ENCODE peak calls at places on chromosomes 7 and 10, in six cellular contexts. K is stomach, F is colonic mucosa, Z is progenitor cell of endocrine pancreas, T is mucosa of descending colon, L is bronchial epithelial cell. C is an unnamed sample.
A peak's percentile ranks its signal among the peaks of the same experiment; 100 is the strongest.

GRCh38 chr10:111114931-111115500 is 38.2 kb downstream of the ADRA2A start:
- DNase-seq in Z (no peak), L (no peak), K (no peak), F (no peak), T (no peak), C (no peak)

GRCh38 chr7:83267141-83267631 is 104.5 kb upstream of the PCLO start:
- DNase-seq in Z (no peak), L (no peak), T (no peak), K (no peak), F (no peak), C (no peak)

GRCh38 chr7:70583965-70584883 is 547.7 kb upstream of the GALNT17 start:
- DNase-seq in T (no peak), L (no peak), F (no peak), K (peak; percentile 38), Z (no peak), C (no peak)

GRCh38 chr10:29535012-29535777 is 99.6 kb downstream of the SVIL start:
- DNase-seq in F (peak; percentile 88), K (peak; percentile 69), Z (peak; percentile 51), T (peak; percentile 85), L (peak; percentile 44), C (peak; percentile 88)

GRCh38 chr7:90931996-90932912 is 332.0 kb upstream of the FZD1 start:
- DNase-seq in K (no peak), F (no peak), T (no peak), Z (no peak), L (no peak), C (no peak)

GRCh38 chr7:50751136-50751535 is 31.6 kb downstream of the GRB10 start:
- DNase-seq in K (no peak), T (no peak), Z (no peak), F (no peak), L (no peak), C (no peak)

GRCh38 chr10:31030216-31030615 is 1.4 kb downstream of the ZNF438 start:
- DNase-seq in K (no peak), L (peak; percentile 49), Z (no peak), F (no peak), T (no peak), C (no peak)

GRCh38 chr7:159197066-159197975 is 52.7 kb upstream of the VIPR2 start:
- DNase-seq in T (no peak), Z (no peak), F (peak; percentile 43), L (peak; percentile 10), K (no peak), C (no peak)

GRCh38 chr7:131203291-131203976 is 124.2 kb upstream of the MKLN1 start:
- DNase-seq in Z (no peak), L (no peak), F (no peak), K (no peak), T (no peak), C (no peak)

GRCh38 chr10:51113007-51113406 is 38.7 kb downstream of the PRKG1 start:
- DNase-seq in K (no peak), L (no peak), Z (no peak), F (no peak), T (no peak), C (no peak)

GRCh38 chr7:434891-435486 is 84.7 kb downstream of the PDGFA start:
- DNase-seq in F (peak; percentile 50), L (no peak), K (no peak), T (peak; percentile 65), Z (peak; percentile 41), C (no peak)

GRCh38 chr7:54180796-54181195 is 361.4 kb upstream of the VSTM2A start:
- DNase-seq in Z (no peak), F (no peak), L (peak; percentile 27), K (no peak), T (no peak), C (no peak)

GRCh38 chr7:12322287-12322902 is 81.3 kb downstream of the VWDE start:
- DNase-seq in T (no peak), Z (no peak), F (no peak), K (no peak), L (peak; percentile 38), C (no peak)

GRCh38 chr7:116782177-116782711 is 80.1 kb upstream of the CAPZA2 start:
- DNase-seq in T (no peak), K (no peak), L (peak; percentile 87), F (no peak), Z (no peak), C (no peak)

GRCh38 chr10:96664563-96664962 is 55.8 kb downstream of the PIK3AP1 start:
- DNase-seq in Z (no peak), F (no peak), T (no peak), K (no peak), L (no peak), C (no peak)

GRCh38 chr10:114685456-114685855 is 27.4 kb upstream of the ABLIM1 start:
- DNase-seq in T (no peak), F (no peak), Z (no peak), L (no peak), K (no peak), C (no peak)

GRCh38 chr7:41972270-41972669 is 264.7 kb downstream of the GLI3 start:
- DNase-seq in F (no peak), K (no peak), Z (no peak), T (no peak), L (no peak), C (no peak)

GRCh38 chr10:71649631-71650030 is 69.9 kb downstream of the C10orf105 start:
- DNase-seq in F (no peak), Z (no peak), L (peak; percentile 11), T (no peak), K (no peak), C (no peak)

GRCh38 chr7:105691029-105691691 is 109.9 kb upstream of the EFCAB10 start:
- DNase-seq in Z (no peak), L (no peak), K (no peak), F (no peak), T (no peak), C (no peak)

GRCh38 chr7:114985316-114985715 is 63.4 kb downstream of the MDFIC start:
- DNase-seq in T (no peak), Z (no peak), F (no peak), L (no peak), K (no peak), C (no peak)

GRCh38 chr7:114988755-114989154 is 66.9 kb downstream of the MDFIC start:
- DNase-seq in L (peak; percentile 49), K (no peak), T (peak; percentile 32), Z (no peak), F (no peak), C (no peak)

GRCh38 chr7:114986805-114987204 is 64.9 kb downstream of the MDFIC start:
- DNase-seq in L (no peak), T (no peak), Z (no peak), K (no peak), F (no peak), C (no peak)

GRCh38 chr7:114988035-114988434 is 66.1 kb downstream of the MDFIC start:
- DNase-seq in L (no peak), F (no peak), Z (no peak), T (no peak), K (no peak), C (no peak)

DNA sequence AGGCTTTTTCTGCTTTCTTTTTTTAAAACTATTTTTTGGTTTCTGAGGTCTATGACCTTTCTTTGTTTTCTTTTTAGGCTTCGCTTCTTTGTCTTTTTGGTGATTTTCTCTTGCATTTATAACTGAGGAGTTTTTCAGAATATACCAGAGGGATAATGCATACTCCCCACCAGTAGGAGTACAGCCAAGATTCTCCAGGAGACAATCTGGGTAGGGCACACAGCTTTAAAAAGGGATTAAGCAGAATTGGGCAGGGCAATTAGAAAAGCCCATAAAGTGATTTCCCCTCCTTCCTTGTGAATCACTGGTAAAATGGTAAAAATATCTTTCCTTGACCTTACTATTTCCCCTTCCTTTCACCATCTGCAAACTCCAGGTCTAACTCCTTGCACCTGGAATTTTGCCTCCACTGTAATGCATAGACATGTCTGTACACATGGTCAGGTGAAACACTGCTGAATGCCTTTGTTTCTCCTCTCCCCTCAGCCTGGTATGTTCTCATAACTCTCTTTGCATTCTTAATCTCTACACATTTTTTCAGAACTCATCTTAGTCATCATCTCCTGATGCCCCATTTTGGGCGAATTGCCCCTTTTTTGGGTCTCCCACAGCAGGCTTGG is 64.4 kb downstream of the MDFIC start:
- DNase-seq in L (peak; percentile 46), F (no peak), K (no peak), T (no peak), Z (no peak), C (no peak)
- TF ChIP-seq CTCF in L (no peak), F (no peak), K (no peak), T (no peak), Z (no peak), C (no peak)

GRCh38 chr10:80161321-80162084 is 29.0 kb downstream of the PLAC9 start:
- DNase-seq in L (no peak), T (no peak), K (no peak), F (no peak), Z (no peak), C (no peak)
- TF ChIP-seq CTCF in L (no peak), T (no peak), K (no peak), F (no peak), Z (peak; percentile 52), C (peak; percentile 37)

DNA sequence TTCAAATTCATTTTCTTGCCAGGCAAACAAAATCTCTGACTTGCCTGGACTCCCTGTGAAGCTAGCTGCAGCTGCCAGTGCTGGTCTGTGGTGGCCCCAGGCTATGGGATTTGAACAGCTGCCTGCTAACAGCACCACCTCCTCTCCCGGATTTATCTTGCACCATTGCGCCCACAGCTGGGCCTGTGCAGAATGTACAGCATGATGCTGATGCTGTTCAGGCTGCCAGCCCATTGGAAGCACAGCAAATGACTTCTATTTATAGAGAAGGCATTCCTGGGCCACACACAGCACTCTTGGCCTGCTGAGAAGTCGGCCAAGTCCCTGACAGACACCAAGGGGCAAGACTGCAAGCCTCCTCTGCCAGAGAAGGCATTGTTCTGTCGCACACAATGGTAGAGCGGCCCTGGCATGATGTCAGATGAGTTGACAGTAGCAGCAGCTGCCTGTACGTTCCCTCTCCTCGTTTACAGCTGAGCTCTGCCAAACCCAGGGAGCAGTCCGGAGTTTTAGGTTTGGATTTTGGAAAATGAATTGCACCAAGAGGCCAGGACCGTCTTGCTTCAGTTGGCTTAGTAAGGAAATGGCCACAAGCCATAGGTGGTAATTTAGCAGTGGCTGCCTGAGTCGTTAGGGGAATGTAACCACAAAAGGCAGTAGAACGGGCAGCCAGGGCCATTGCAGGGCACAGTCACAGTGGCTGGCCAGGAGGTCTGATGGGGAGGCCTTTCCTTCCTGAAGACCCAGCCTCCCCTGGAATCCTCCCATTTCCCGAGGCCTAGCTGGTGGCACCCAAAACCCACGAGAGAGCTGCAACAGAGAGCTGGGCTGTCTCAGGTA is 38.5 kb downstream of the MTURN start:
- DNase-seq in F (peak; percentile 45), T (no peak), L (peak; percentile 99), K (peak; percentile 46), Z (no peak), C (peak; percentile 98)
- TF ChIP-seq CTCF in F (no peak), T (no peak), L (peak; percentile 72), K (no peak), Z (no peak), C (peak; percentile 64)

DNA sequence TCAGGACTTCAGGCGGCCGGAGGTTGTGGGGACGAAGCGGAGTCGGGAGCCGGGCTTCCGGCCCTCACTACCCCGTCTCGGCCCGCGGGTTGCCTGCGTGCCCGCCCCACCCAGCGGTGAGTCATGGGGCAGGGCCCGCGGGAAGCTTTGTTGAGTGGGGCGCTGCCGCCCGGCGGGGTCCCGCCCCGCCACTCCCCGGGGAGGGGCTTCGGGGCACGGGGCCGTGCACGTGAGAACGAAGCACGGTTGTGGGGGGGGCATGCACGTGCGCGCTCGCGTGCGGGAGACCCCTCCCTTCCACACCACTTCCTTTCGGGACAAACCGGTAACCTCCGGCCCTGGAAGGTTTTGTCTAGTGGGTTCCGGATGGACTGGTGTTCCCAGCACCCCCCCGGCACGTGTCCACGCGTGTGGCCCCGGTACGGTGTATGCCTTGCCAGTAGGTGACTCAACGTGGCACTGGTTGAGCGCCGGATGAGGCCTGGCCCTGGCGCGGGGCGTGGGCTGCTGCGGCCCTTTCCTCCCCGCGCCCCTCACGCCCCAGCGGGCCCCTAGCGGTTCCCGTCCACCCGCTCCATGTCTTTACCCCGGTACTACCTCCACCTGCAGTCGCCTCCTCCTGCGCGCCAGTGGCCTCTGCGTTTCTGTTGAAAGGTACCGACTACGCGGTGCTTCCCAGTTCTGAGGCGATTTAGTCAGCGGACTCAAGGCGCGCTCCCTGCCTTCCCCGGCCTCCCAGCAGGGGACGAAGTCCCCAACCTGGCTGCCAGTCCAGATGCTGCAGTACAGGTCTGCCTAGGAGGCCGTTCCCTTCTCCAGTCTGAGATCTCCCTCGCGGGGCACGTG is 3.1 kb downstream of the ADIRF start:
- DNase-seq in L (peak; percentile 64), T (peak; percentile 96), F (peak; percentile 92), Z (peak; percentile 61), K (peak; percentile 91), C (peak; percentile 95)
- TF ChIP-seq CTCF in L (no peak), T (no peak), F (no peak), Z (peak; percentile 36), K (no peak), C (no peak)